ENCODE peak calls at places on chromosomes 3 and 15, in nine cellular contexts. P is activated CD4-positive, alpha-beta T cell treated with anti-CD3 and anti-CD28 coated beads for 24 hours; D is GOT3; R is nephron progenitor cell; O is non-pigmented ciliary epithelial cell; H is H7; F is stimulated activated CD8-positive, alpha-beta memory T cell treated with anti-CD3 and anti-CD28 coated beads, Interleukin-15, amount 100 ng/mL, for 48 hours; S is pancreas; J is ACHN. B is an unnamed sample.

GRCh38 chr3:20225769-20226168 is 39.8 kb upstream of the SGO1 start:
- DNase-seq in P (no peak), D (no peak), R (no peak), O (no peak), H (peak), F (no peak), S (no peak), J (peak), B (peak)

GRCh38 chr15:40828447-40829036 is at the start of gene PPP1R14D:
- DNase-seq in P (no peak), D (no peak), R (no peak), O (no peak), H (no peak), F (no peak), S (no peak), J (no peak), B (no peak)

GRCh38 chr3:127257351-127257750 is 30.5 kb downstream of the PRR20G start:
- DNase-seq in P (no peak), D (no peak), R (no peak), O (no peak), H (no peak), F (no peak), S (no peak), J (no peak), B (no peak)

GRCh38 chr3:123025642-123026521 is 1.7 kb downstream of the SEMA5B start:
- DNase-seq in P (no peak), D (no peak), R (peak), O (no peak), H (peak), F (no peak), S (peak), J (no peak), B (no peak)

GRCh38 chr15:42035362-42035761 is 14.5 kb upstream of the PLA2G4E start:
- DNase-seq in P (no peak), D (no peak), R (no peak), O (no peak), H (peak), F (no peak), S (no peak), J (peak), B (no peak)

GRCh38 chr15:80701676-80702311 is 6.7 kb downstream of the ABHD17C start:
- DNase-seq in P (no peak), D (no peak), R (no peak), O (no peak), H (no peak), F (no peak), S (no peak), J (no peak), B (no peak)

GRCh38 chr15:67149068-67149841 is 83.9 kb downstream of the SMAD3 start:
- DNase-seq in P (no peak), D (no peak), R (no peak), O (no peak), H (no peak), F (no peak), S (no peak), J (no peak), B (no peak)

GRCh38 chr3:37768107-37768809 is 93.4 kb upstream of the CTDSPL start:
- DNase-seq in P (no peak), D (no peak), R (peak), O (no peak), H (no peak), F (no peak), S (no peak), J (no peak), B (peak)

B was measured in H4.